ENCODE peak calls at places on chromosomes 11 and 22, in four cellular contexts. J is hepatocyte, T is cardiac muscle cell, G is heart left ventricle. B is an unnamed sample.
A peak's percentile ranks its signal among the peaks of the same experiment; 100 is the strongest.

GRCh38 chr11:130168105-130168504 is 8.5 kb downstream of the ST14 start:
- DNase-seq in T (no peak), G (no peak), J (no peak), B (no peak)

GRCh38 chr11:108559904-108560303 is 33.7 kb downstream of the EXPH5 start:
- DNase-seq in J (no peak), T (no peak), G (no peak), B (no peak)

GRCh38 chr22:19514831-19515565 is 9.2 kb downstream of the CLDN5 start:
- DNase-seq in T (no peak), J (no peak), G (no peak), B (no peak)

GRCh38 chr11:118953265-118953664 is 2.8 kb upstream of the UPK2 start:
- DNase-seq in J (no peak), G (no peak), T (no peak), B (peak; percentile 22)

GRCh38 chr11:35432464-35432863 is 13.1 kb upstream of the SLC1A2 start:
- DNase-seq in G (no peak), T (no peak), J (no peak), B (peak; percentile 49)

GRCh38 chr22:39574779-39575551 is 4.4 kb downstream of the CACNA1I start:
- DNase-seq in G (no peak), T (no peak), J (peak; percentile 68), B (no peak)

GRCh38 chr22:17726561-17727243 is 47.6 kb downstream of the BID start:
- DNase-seq in J (no peak), G (peak; percentile 43), T (no peak), B (no peak)

GRCh38 chr11:64661146-64661545 is 61.9 kb downstream of the NRXN2 start:
- DNase-seq in T (no peak), J (peak; percentile 42), G (peak; percentile 56), B (no peak)

GRCh38 chr22:21579474-21579851 is 11.9 kb downstream of the UBE2L3 start:
- DNase-seq in G (no peak), J (no peak), T (no peak), B (no peak)

GRCh38 chr11:61701298-61701993 is 21.3 kb downstream of the DAGLA start:
- DNase-seq in J (no peak), G (no peak), T (peak; percentile 57), B (no peak)

GRCh38 chr11:9001736-9002135 is 2.1 kb downstream of the NRIP3 start:
- DNase-seq in T (no peak), J (peak; percentile 40), G (no peak), B (peak; percentile 38)

GRCh38 chr11:14059491-14059890 is 97.0 kb downstream of the SPON1 start:
- DNase-seq in J (no peak), T (no peak), G (no peak), B (no peak)

GRCh38 chr22:25630446-25630845 is 66.0 kb downstream of the GRK3 start:
- DNase-seq in T (no peak), J (no peak), G (no peak), B (no peak)

GRCh38 chr11:79092791-79093313 is 348.0 kb downstream of the TENM4 start:
- DNase-seq in T (no peak), J (no peak), G (peak; percentile 35), B (peak; percentile 64)

GRCh38 chr11:2180775-2181370 is 9.3 kb upstream of the TH start:
- DNase-seq in G (no peak), J (no peak), T (no peak), B (no peak)

GRCh38 chr22:36644333-36644757 is 59.2 kb downstream of the CACNG2 start:
- DNase-seq in G (no peak), T (peak; percentile 84), J (peak; percentile 89), B (no peak)

GRCh38 chr11:83007909-83008580 is 63.7 kb downstream of the RAB30 start:
- DNase-seq in T (peak; percentile 59), G (peak; percentile 78), J (peak; percentile 69), B (peak; percentile 37)

GRCh38 chr11:114479331-114479730 is 40.1 kb downstream of the REXO2 start:
- DNase-seq in T (no peak), G (no peak), J (no peak), B (no peak)

GRCh38 chr22:32079110-32080089 is 36.3 kb downstream of the SLC5A1 start:
- DNase-seq in T (peak; percentile 37), G (no peak), J (peak; percentile 86), B (no peak)

GRCh38 chr11:69825941-69826340 is 6.7 kb upstream of the FGF3 start:
- DNase-seq in J (no peak), G (no peak), T (no peak), B (no peak)

GRCh38 chr11:35099278-35100018 is 39.5 kb upstream of the CD44 start:
- DNase-seq in G (no peak), J (no peak), T (no peak), B (no peak)

GRCh38 chr11:2724653-2725366 is 25.0 kb upstream of the KCNQ1OT1 start:
- DNase-seq in G (peak; percentile 76), J (peak; percentile 71), T (no peak), B (no peak)

GRCh38 chr22:30014244-30014643 is 66.0 kb upstream of the HORMAD2 start:
- DNase-seq in T (no peak), J (no peak), G (no peak), B (no peak)

GRCh38 chr22:41308054-41308453 is 6.7 kb downstream of the ZC3H7B start:
- DNase-seq in J (no peak), T (no peak), G (no peak), B (peak; percentile 7)

GRCh38 chr11:31643831-31644230 is 134.3 kb downstream of the ELP4 start:
- DNase-seq in G (no peak), J (no peak), T (no peak), B (no peak)

GRCh38 chr11:89436071-89436470 is 55.1 kb downstream of the NOX4 start:
- DNase-seq in T (peak; percentile 64), J (peak; percentile 77), G (no peak), B (no peak)

GRCh38 chr11:86089659-86090058 is 20.8 kb upstream of the PICALM start:
- DNase-seq in T (no peak), J (no peak), G (no peak), B (no peak)

GRCh38 chr11:72224587-72225410 is at the start of gene INPPL1:
- DNase-seq in T (peak; percentile 81), G (peak; percentile 78), J (peak; percentile 87), B (peak; percentile 62)

GRCh38 chr11:94025695-94026394 is 4.7 kb downstream of the HEPHL1 start:
- DNase-seq in J (no peak), G (no peak), T (no peak), B (no peak)

GRCh38 chr11:27383645-27384044 is 20.6 kb upstream of the CCDC34 start:
- DNase-seq in T (no peak), J (no peak), G (no peak), B (no peak)

GRCh38 chr11:27380796-27381195 is 17.8 kb upstream of the CCDC34 start:
- DNase-seq in J (no peak), G (no peak), T (no peak), B (no peak)

GRCh38 chr11:27385245-27385644 is 22.2 kb upstream of the CCDC34 start:
- DNase-seq in T (no peak), G (peak; percentile 35), J (no peak), B (no peak)

GRCh38 chr11:27379449-27379848 is 16.4 kb upstream of the CCDC34 start:
- DNase-seq in J (no peak), G (no peak), T (no peak), B (no peak)

GRCh38 chr11:27381238-27381666 is 18.2 kb upstream of the CCDC34 start:
- DNase-seq in T (no peak), G (no peak), J (no peak), B (no peak)
- H3K36me3 ChIP-seq in T (peaks cover 47% of the 10 kb centered on the region), G (no peaks in the 10 kb centered on the region), J (no peaks in the 10 kb centered on the region), B (no peaks in the 10 kb centered on the region)

GRCh38 chr11:73397468-73398131 is 21.4 kb downstream of the RELT start:
- DNase-seq in T (no peak), J (no peak), G (no peak), B (no peak)

GRCh38 chr11:73399159-73400090 is 23.2 kb downstream of the RELT start:
- DNase-seq in J (no peak), T (no peak), G (no peak), B (no peak)

GRCh38 chr11:73398132-73398526 is 21.9 kb downstream of the RELT start:
- DNase-seq in T (no peak), G (no peak), J (no peak), B (no peak)

GRCh38 chr11:73400293-73400692 is 24.1 kb downstream of the RELT start:
- DNase-seq in G (no peak), J (no peak), T (no peak), B (no peak)

GRCh38 chr11:73398721-73399120 is 22.5 kb downstream of the RELT start:
- DNase-seq in G (no peak), T (no peak), J (no peak), B (no peak)
- H3K27ac ChIP-seq in G (peak overlapping the region; percentile 54), T (peak overlapping the region; percentile 17), J (no peak overlapping the region), B (no peak overlapping the region)

GRCh38 chr11:120750647-120751419 is 239.3 kb downstream of the GRIK4 start:
- DNase-seq in G (no peak), T (no peak), J (no peak), B (no peak)

GRCh38 chr11:120749389-120749788 is 237.8 kb downstream of the GRIK4 start:
- DNase-seq in T (no peak), G (no peak), J (no peak), B (no peak)

GRCh38 chr11:120751550-120751949 is 240.0 kb downstream of the GRIK4 start:
- DNase-seq in G (no peak), T (no peak), J (no peak), B (no peak)

GRCh38 chr11:120748485-120748814 is 236.9 kb downstream of the GRIK4 start:
- DNase-seq in J (no peak), G (no peak), T (no peak), B (no peak)

DNA sequence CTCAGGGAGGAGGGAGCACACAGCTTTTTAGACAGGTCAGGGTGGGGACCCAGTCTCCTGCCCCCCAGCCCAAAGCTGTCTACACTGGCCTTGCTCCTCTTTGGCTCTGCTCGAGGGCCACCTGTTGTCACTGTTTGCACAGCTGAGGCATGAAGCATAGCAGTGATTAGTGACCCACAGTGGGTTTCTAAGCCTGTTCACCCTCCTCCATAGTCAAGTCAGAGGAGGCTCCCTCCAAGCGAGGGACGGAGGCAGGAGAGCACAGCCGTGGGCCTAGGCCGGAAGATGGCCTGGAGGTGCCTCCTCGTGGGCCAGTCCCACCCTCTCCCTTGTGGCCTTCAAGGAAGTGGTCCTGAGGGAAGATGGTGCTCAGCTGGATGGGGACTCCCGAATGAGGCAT is 241.1 kb downstream of the GRIK4 start:
- DNase-seq in T (no peak), J (no peak), G (no peak), B (no peak)
- H3K4me3 ChIP-seq in T (no peak overlapping the region), J (no peak overlapping the region), G (no peak overlapping the region), B (no peak overlapping the region)

GRCh38 chr22:42831712-42832111 is 25.4 kb downstream of the ARFGAP3 start:
- DNase-seq in J (no peak), T (no peak), G (no peak), B (no peak)

GRCh38 chr22:42836026-42836425 is 21.0 kb downstream of the ARFGAP3 start:
- DNase-seq in G (no peak), J (no peak), T (no peak), B (no peak)

GRCh38 chr22:42834177-42834949 is 22.7 kb downstream of the ARFGAP3 start:
- DNase-seq in J (no peak), T (no peak), G (no peak), B (no peak)

GRCh38 chr22:42830161-42830560 is 26.9 kb downstream of the ARFGAP3 start:
- DNase-seq in J (no peak), G (no peak), T (no peak), B (no peak)

DNA sequence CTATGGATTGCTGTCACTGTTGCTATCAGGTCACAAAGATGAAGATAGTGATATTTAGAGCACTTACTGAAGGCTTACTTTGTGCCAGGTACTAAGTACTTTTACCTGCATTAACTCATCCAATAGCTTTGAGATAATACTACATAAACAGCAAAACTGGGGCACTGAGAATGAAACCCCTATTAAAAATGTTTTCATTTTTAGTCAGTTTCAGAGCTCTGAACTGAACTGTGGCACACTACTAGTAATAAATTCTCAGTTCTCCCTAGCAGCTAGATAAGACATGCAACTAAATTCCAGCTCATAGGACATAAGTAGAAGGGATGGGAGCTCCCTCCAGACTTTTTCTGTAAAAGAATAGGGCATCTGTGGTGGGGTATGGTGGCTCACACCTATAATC is 24.0 kb downstream of the ARFGAP3 start:
- DNase-seq in G (no peak), J (no peak), T (no peak), B (no peak)
- H3K36me3 ChIP-seq in G (peaks cover 2% of the 10 kb centered on the region), J (no peaks in the 10 kb centered on the region), T (peaks cover 49% of the 10 kb centered on the region), B (no peaks in the 10 kb centered on the region)